ENCODE peak calls at places on chromosomes 2 and 18, in five cellular contexts. One of them, this sample, is unnamed.

GRCh38 chr18:3452750-3453539 is 3.0 kb downstream of the TGIF1 start:
- DNase-seq in H9: no peak
- DNase-seq in B cell: no peak
- DNase-seq in AG10803: peak
- DNase-seq in cardiac fibroblast: peak
- DNase-seq in this sample: peak

GRCh38 chr2:237630216-237631000 is 3.0 kb downstream of the LRRFIP1 start:
- DNase-seq in H9: peak
- DNase-seq in B cell: no peak
- DNase-seq in AG10803: no peak
- DNase-seq in cardiac fibroblast: no peak
- DNase-seq in this sample: no peak

GRCh38 chr18:77103991-77104521 is 28.5 kb downstream of the MBP start:
- DNase-seq in H9: no peak
- DNase-seq in B cell: no peak
- DNase-seq in AG10803: peak
- DNase-seq in cardiac fibroblast: peak
- DNase-seq in this sample: no peak

GRCh38 chr2:200454839-200455801 is 54.7 kb downstream of the KCTD18 start:
- DNase-seq in H9: no peak
- DNase-seq in B cell: no peak
- DNase-seq in AG10803: peak
- DNase-seq in cardiac fibroblast: peak
- DNase-seq in this sample: peak

GRCh38 chr2:241952816-241953215 is 83.3 kb downstream of the RTP5 start:
- DNase-seq in H9: no peak
- DNase-seq in B cell: no peak
- DNase-seq in AG10803: no peak
- DNase-seq in cardiac fibroblast: no peak
- DNase-seq in this sample: no peak

GRCh38 chr18:32553174-32553573 is 82.5 kb upstream of the GAREM1 start:
- DNase-seq in H9: no peak
- DNase-seq in B cell: no peak
- DNase-seq in AG10803: no peak
- DNase-seq in cardiac fibroblast: no peak
- DNase-seq in this sample: no peak

GRCh38 chr2:171675810-171676345 is 11.4 kb upstream of the DYNC1I2 start:
- DNase-seq in H9: no peak
- DNase-seq in B cell: no peak
- DNase-seq in AG10803: no peak
- DNase-seq in cardiac fibroblast: no peak
- DNase-seq in this sample: no peak

GRCh38 chr18:56568986-56569385 is 69.4 kb downstream of the TXNL1 start:
- DNase-seq in H9: no peak
- DNase-seq in B cell: no peak
- DNase-seq in AG10803: peak
- DNase-seq in cardiac fibroblast: no peak
- DNase-seq in this sample: no peak

GRCh38 chr2:88692187-88692586 is 714 bp downstream of the RPIA start:
- DNase-seq in H9: peak
- DNase-seq in B cell: peak
- DNase-seq in AG10803: peak
- DNase-seq in cardiac fibroblast: peak
- DNase-seq in this sample: no peak

GRCh38 chr2:100767810-100768806 is 51.8 kb upstream of the NPAS2 start:
- DNase-seq in H9: no peak
- DNase-seq in B cell: no peak
- DNase-seq in AG10803: no peak
- DNase-seq in cardiac fibroblast: peak
- DNase-seq in this sample: no peak

GRCh38 chr2:21047161-21048009 is 3.5 kb upstream of the APOB start:
- DNase-seq in H9: no peak
- DNase-seq in B cell: no peak
- DNase-seq in AG10803: no peak
- DNase-seq in cardiac fibroblast: no peak
- DNase-seq in this sample: no peak

GRCh38 chr2:217431577-217432269 is 571.1 kb downstream of the TNS1 start:
- DNase-seq in H9: no peak
- DNase-seq in B cell: no peak
- DNase-seq in AG10803: no peak
- DNase-seq in cardiac fibroblast: no peak
- DNase-seq in this sample: no peak

GRCh38 chr18:29174891-29175290 is 998.0 kb upstream of the CDH2 start:
- DNase-seq in H9: no peak
- DNase-seq in B cell: no peak
- DNase-seq in AG10803: no peak
- DNase-seq in cardiac fibroblast: no peak
- DNase-seq in this sample: no peak

GRCh38 chr2:28163627-28164279 is 228.9 kb upstream of the FOSL2 start:
- DNase-seq in H9: no peak
- DNase-seq in B cell: no peak
- DNase-seq in AG10803: peak
- DNase-seq in cardiac fibroblast: no peak
- DNase-seq in this sample: no peak

GRCh38 chr2:224887159-224887558 is 155.1 kb downstream of the DOCK10 start:
- DNase-seq in H9: no peak
- DNase-seq in B cell: no peak
- DNase-seq in AG10803: peak
- DNase-seq in cardiac fibroblast: peak
- DNase-seq in this sample: peak

GRCh38 chr2:135743860-135744259 is 2.2 kb downstream of the UBXN4 start:
- DNase-seq in H9: no peak
- DNase-seq in B cell: no peak
- DNase-seq in AG10803: peak
- DNase-seq in cardiac fibroblast: peak
- DNase-seq in this sample: no peak

GRCh38 chr2:174965992-174966789 is 39.0 kb downstream of the CHN1 start:
- DNase-seq in H9: no peak
- DNase-seq in B cell: no peak
- DNase-seq in AG10803: peak
- DNase-seq in cardiac fibroblast: peak
- DNase-seq in this sample: no peak

GRCh38 chr2:11708106-11708505 is 38.1 kb upstream of the NTSR2 start:
- DNase-seq in H9: no peak
- DNase-seq in B cell: no peak
- DNase-seq in AG10803: peak
- DNase-seq in cardiac fibroblast: no peak
- DNase-seq in this sample: no peak

GRCh38 chr2:111662771-111663470 is 221.1 kb downstream of the ANAPC1 start:
- DNase-seq in H9: no peak
- DNase-seq in B cell: no peak
- DNase-seq in AG10803: no peak
- DNase-seq in cardiac fibroblast: peak
- DNase-seq in this sample: no peak

GRCh38 chr2:176098366-176099158 is 1.0 kb upstream of the HOXD12 start:
- DNase-seq in H9: peak
- DNase-seq in B cell: no peak
- DNase-seq in AG10803: no peak
- DNase-seq in cardiac fibroblast: no peak
- DNase-seq in this sample: no peak

GRCh38 chr2:63049291-63050185 is 1.1 kb upstream of the OTX1 start:
- DNase-seq in H9: peak
- DNase-seq in B cell: peak
- DNase-seq in AG10803: no peak
- DNase-seq in cardiac fibroblast: peak
- DNase-seq in this sample: no peak

GRCh38 chr2:86453838-86454237 is 12.7 kb downstream of the KDM3A start:
- DNase-seq in H9: no peak
- DNase-seq in B cell: no peak
- DNase-seq in AG10803: peak
- DNase-seq in cardiac fibroblast: peak
- DNase-seq in this sample: peak

GRCh38 chr18:37396981-37397720 is 168.4 kb downstream of the CELF4 start:
- DNase-seq in H9: no peak
- DNase-seq in B cell: no peak
- DNase-seq in AG10803: peak
- DNase-seq in cardiac fibroblast: no peak
- DNase-seq in this sample: no peak

GRCh38 chr2:230762317-230762896 is 49.8 kb downstream of the CAB39 start:
- DNase-seq in H9: peak
- DNase-seq in B cell: peak
- DNase-seq in AG10803: no peak
- DNase-seq in cardiac fibroblast: peak
- DNase-seq in this sample: peak

GRCh38 chr2:27959496-27959895 is 69.0 kb downstream of the BABAM2 start:
- DNase-seq in H9: no peak
- DNase-seq in B cell: no peak
- DNase-seq in AG10803: peak
- DNase-seq in cardiac fibroblast: peak
- DNase-seq in this sample: peak

GRCh38 chr2:118016911-118017310 is 3.0 kb upstream of the CCDC93 start:
- DNase-seq in H9: no peak
- DNase-seq in B cell: no peak
- DNase-seq in AG10803: no peak
- DNase-seq in cardiac fibroblast: peak
- DNase-seq in this sample: no peak

GRCh38 chr18:58344080-58344670 is 284.7 kb downstream of the ALPK2 start:
- DNase-seq in H9: no peak
- DNase-seq in B cell: no peak
- DNase-seq in AG10803: no peak
- DNase-seq in cardiac fibroblast: no peak
- DNase-seq in this sample: no peak

GRCh38 chr2:100561191-100561590 is 1.6 kb upstream of the PDCL3 start:
- DNase-seq in H9: no peak
- DNase-seq in B cell: no peak
- DNase-seq in AG10803: no peak
- DNase-seq in cardiac fibroblast: peak
- DNase-seq in this sample: no peak

GRCh38 chr2:43075906-43076585 is 150.4 kb downstream of the ZFP36L2 start:
- DNase-seq in H9: no peak
- DNase-seq in B cell: no peak
- DNase-seq in AG10803: peak
- DNase-seq in cardiac fibroblast: peak
- DNase-seq in this sample: peak

GRCh38 chr2:159750873-159751272 is 38.6 kb downstream of the MARCHF7 start:
- DNase-seq in H9: no peak
- DNase-seq in B cell: no peak
- DNase-seq in AG10803: no peak
- DNase-seq in cardiac fibroblast: no peak
- DNase-seq in this sample: no peak

GRCh38 chr2:37770797-37771196 is 99.4 kb upstream of the CDC42EP3 start:
- DNase-seq in H9: no peak
- DNase-seq in B cell: no peak
- DNase-seq in AG10803: peak
- DNase-seq in cardiac fibroblast: peak
- DNase-seq in this sample: no peak

GRCh38 chr2:31237348-31238017 is 3.5 kb downstream of the EHD3 start:
- DNase-seq in H9: no peak
- DNase-seq in B cell: no peak
- DNase-seq in AG10803: no peak
- DNase-seq in cardiac fibroblast: no peak
- DNase-seq in this sample: no peak

GRCh38 chr18:58861353-58861752 is 3.3 kb upstream of the ZNF532 start:
- DNase-seq in H9: no peak
- DNase-seq in B cell: no peak
- DNase-seq in AG10803: no peak
- DNase-seq in cardiac fibroblast: no peak
- DNase-seq in this sample: no peak

GRCh38 chr18:44777429-44778192 is 96.9 kb downstream of the SETBP1 start:
- DNase-seq in H9: no peak
- DNase-seq in B cell: no peak
- DNase-seq in AG10803: no peak
- DNase-seq in cardiac fibroblast: no peak
- DNase-seq in this sample: no peak

GRCh38 chr2:46717733-46718121 is 197.9 kb downstream of the MCFD2 start:
- DNase-seq in H9: no peak
- DNase-seq in B cell: no peak
- DNase-seq in AG10803: peak
- DNase-seq in cardiac fibroblast: peak
- DNase-seq in this sample: no peak

GRCh38 chr2:96342085-96342484 is 6.5 kb downstream of the NCAPH start:
- DNase-seq in H9: no peak
- DNase-seq in B cell: no peak
- DNase-seq in AG10803: peak
- DNase-seq in cardiac fibroblast: peak
- DNase-seq in this sample: peak

GRCh38 chr2:73291461-73292315 is 1.7 kb downstream of the EGR4 start:
- DNase-seq in H9: peak
- DNase-seq in B cell: peak
- DNase-seq in AG10803: no peak
- DNase-seq in cardiac fibroblast: peak
- DNase-seq in this sample: no peak

GRCh38 chr2:122445003-122445402 is 689.6 kb downstream of the TSN start:
- DNase-seq in H9: no peak
- DNase-seq in B cell: no peak
- DNase-seq in AG10803: no peak
- DNase-seq in cardiac fibroblast: no peak
- DNase-seq in this sample: no peak

GRCh38 chr2:100367163-100367562 is 44.9 kb upstream of the LONRF2 start:
- DNase-seq in H9: no peak
- DNase-seq in B cell: no peak
- DNase-seq in AG10803: no peak
- DNase-seq in cardiac fibroblast: no peak
- DNase-seq in this sample: no peak

GRCh38 chr2:136319227-136319626 is 201.3 kb upstream of the CXCR4 start:
- DNase-seq in H9: no peak
- DNase-seq in B cell: no peak
- DNase-seq in AG10803: no peak
- DNase-seq in cardiac fibroblast: no peak
- DNase-seq in this sample: no peak

GRCh38 chr2:138090330-138090729 is 126.1 kb downstream of the HNMT start:
- DNase-seq in H9: no peak
- DNase-seq in B cell: no peak
- DNase-seq in AG10803: peak
- DNase-seq in cardiac fibroblast: peak
- DNase-seq in this sample: peak
- TF ChIP-seq CTCF in H9: peak
- TF ChIP-seq CTCF in B cell: no peak
- TF ChIP-seq CTCF in AG10803: peak
- TF ChIP-seq CTCF in cardiac fibroblast: peak
- TF ChIP-seq CTCF in this sample: peak

GRCh38 chr2:142165790-142166189 is 35.0 kb upstream of the LRP1B start:
- DNase-seq in H9: peak
- DNase-seq in B cell: no peak
- DNase-seq in AG10803: peak
- DNase-seq in cardiac fibroblast: peak
- DNase-seq in this sample: peak
- TF ChIP-seq CTCF in H9: peak
- TF ChIP-seq CTCF in B cell: no peak
- TF ChIP-seq CTCF in AG10803: peak
- TF ChIP-seq CTCF in cardiac fibroblast: peak
- TF ChIP-seq CTCF in this sample: peak

GRCh38 chr2:197786010-197786877 is 1.1 kb upstream of the BOLL start:
- DNase-seq in H9: peak
- DNase-seq in B cell: peak
- DNase-seq in AG10803: no peak
- DNase-seq in cardiac fibroblast: no peak
- DNase-seq in this sample: no peak
- TF ChIP-seq CTCF in H9: peak
- TF ChIP-seq CTCF in B cell: peak
- TF ChIP-seq CTCF in AG10803: peak
- TF ChIP-seq CTCF in cardiac fibroblast: peak
- TF ChIP-seq CTCF in this sample: peak

GRCh38 chr2:124755386-124755785 is 730.3 kb downstream of the CNTNAP5 start:
- DNase-seq in H9: no peak
- DNase-seq in B cell: no peak
- DNase-seq in AG10803: no peak
- DNase-seq in cardiac fibroblast: peak
- DNase-seq in this sample: no peak

GRCh38 chr2:124753842-124754241 is 728.8 kb downstream of the CNTNAP5 start:
- DNase-seq in H9: no peak
- DNase-seq in B cell: no peak
- DNase-seq in AG10803: no peak
- DNase-seq in cardiac fibroblast: no peak
- DNase-seq in this sample: no peak
- TF ChIP-seq CTCF in H9: peak
- TF ChIP-seq CTCF in B cell: no peak
- TF ChIP-seq CTCF in AG10803: no peak
- TF ChIP-seq CTCF in cardiac fibroblast: no peak
- TF ChIP-seq CTCF in this sample: no peak